ENCODE peak calls at places on chromosomes 3 and 15, in five cellular contexts. One of them, this sample, is unnamed.

GRCh38 chr15:65494066-65494465 is 23.4 kb downstream of the DPP8 start:
- DNase-seq in fibroblast of lung: no peak
- DNase-seq in MM.1S: no peak
- DNase-seq in mesendoderm: no peak
- DNase-seq in neural progenitor cell: no peak
- DNase-seq in this sample: no peak

GRCh38 chr3:34016925-34017592 is 218.6 kb downstream of the PDCD6IP start:
- DNase-seq in mesendoderm: no peak
- DNase-seq in MM.1S: peak; percentile 59
- DNase-seq in neural progenitor cell: no peak
- DNase-seq in fibroblast of lung: no peak
- DNase-seq in this sample: no peak

GRCh38 chr3:190883973-190884832 is 21.7 kb upstream of the GMNC start:
- DNase-seq in MM.1S: peak; percentile 83
- DNase-seq in fibroblast of lung: peak; percentile 74
- DNase-seq in neural progenitor cell: peak; percentile 72
- DNase-seq in mesendoderm: peak; percentile 65
- DNase-seq in this sample: no peak

GRCh38 chr3:57007513-57008415 is 52.7 kb upstream of the SPATA12 start:
- DNase-seq in mesendoderm: peak; percentile 71
- DNase-seq in fibroblast of lung: peak; percentile 91
- DNase-seq in MM.1S: no peak
- DNase-seq in neural progenitor cell: no peak
- DNase-seq in this sample: peak; percentile 28

GRCh38 chr15:45473068-45473467 is 49.5 kb downstream of the SLC30A4 start:
- DNase-seq in MM.1S: no peak
- DNase-seq in neural progenitor cell: no peak
- DNase-seq in fibroblast of lung: no peak
- DNase-seq in mesendoderm: peak; percentile 22
- DNase-seq in this sample: no peak

GRCh38 chr3:13367728-13368127 is 52.4 kb downstream of the NUP210 start:
- DNase-seq in mesendoderm: no peak
- DNase-seq in neural progenitor cell: no peak
- DNase-seq in MM.1S: no peak
- DNase-seq in fibroblast of lung: no peak
- DNase-seq in this sample: no peak

GRCh38 chr15:64651573-64652260 is 123.7 kb downstream of the RBPMS2 start:
- DNase-seq in mesendoderm: peak; percentile 67
- DNase-seq in fibroblast of lung: no peak
- DNase-seq in neural progenitor cell: no peak
- DNase-seq in MM.1S: peak; percentile 86
- DNase-seq in this sample: no peak

GRCh38 chr3:98763076-98763475 is at the start of gene ST3GAL6:
- DNase-seq in fibroblast of lung: peak; percentile 33
- DNase-seq in neural progenitor cell: no peak
- DNase-seq in mesendoderm: no peak
- DNase-seq in MM.1S: no peak
- DNase-seq in this sample: no peak

GRCh38 chr3:112128843-112129727 is 4.0 kb downstream of the GCSAM start:
- DNase-seq in MM.1S: peak; percentile 82
- DNase-seq in fibroblast of lung: peak; percentile 12
- DNase-seq in mesendoderm: peak; percentile 94
- DNase-seq in neural progenitor cell: peak; percentile 6
- DNase-seq in this sample: no peak

GRCh38 chr15:58748040-58748786 is 1.3 kb downstream of the ADAM10 start:
- DNase-seq in mesendoderm: no peak
- DNase-seq in neural progenitor cell: no peak
- DNase-seq in fibroblast of lung: no peak
- DNase-seq in MM.1S: peak; percentile 72
- DNase-seq in this sample: no peak

GRCh38 chr3:16199769-16200168 is 25.3 kb downstream of the GALNT15 start:
- DNase-seq in MM.1S: no peak
- DNase-seq in neural progenitor cell: no peak
- DNase-seq in mesendoderm: no peak
- DNase-seq in fibroblast of lung: no peak
- DNase-seq in this sample: no peak

GRCh38 chr3:179181993-179182551 is 33.9 kb downstream of the PIK3CA start:
- DNase-seq in neural progenitor cell: no peak
- DNase-seq in fibroblast of lung: no peak
- DNase-seq in MM.1S: no peak
- DNase-seq in mesendoderm: peak; percentile 51
- DNase-seq in this sample: no peak
- H3K4me2 ChIP-seq in neural progenitor cell: no peak overlapping the region
- H3K4me2 ChIP-seq in fibroblast of lung: peak overlapping the region; percentile 16
- H3K4me2 ChIP-seq in MM.1S: no peak overlapping the region
- H3K4me2 ChIP-seq in mesendoderm: no peak overlapping the region
- H3K4me2 ChIP-seq in this sample: no peak overlapping the region

DNA sequence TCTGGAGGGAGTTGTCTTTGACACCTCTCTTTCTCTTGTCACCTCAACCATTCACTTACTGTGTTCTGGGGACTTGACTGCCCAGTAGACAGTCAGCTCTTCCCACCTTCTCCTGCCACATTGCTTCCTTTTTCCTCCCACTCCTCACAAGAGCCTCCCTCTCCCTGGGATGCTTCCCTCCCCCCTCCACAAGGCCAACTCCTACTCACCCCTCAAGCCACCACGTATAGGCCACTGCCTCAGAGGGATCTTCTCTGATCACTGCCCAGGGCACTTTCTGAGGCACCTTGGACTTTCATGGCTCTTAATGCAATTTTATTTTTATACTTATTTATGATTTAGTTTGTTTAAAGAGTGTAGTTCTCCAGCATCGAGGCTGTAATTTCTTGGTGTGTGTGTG is 23.2 kb downstream of the THSD4 start:
- DNase-seq in fibroblast of lung: no peak
- DNase-seq in neural progenitor cell: no peak
- DNase-seq in MM.1S: no peak
- DNase-seq in mesendoderm: peak; percentile 20
- DNase-seq in this sample: no peak
- H3K36me3 ChIP-seq in fibroblast of lung: no peaks in the 10 kb centered on the region
- H3K36me3 ChIP-seq in neural progenitor cell: no peaks in the 10 kb centered on the region
- H3K36me3 ChIP-seq in MM.1S: no peaks in the 10 kb centered on the region
- H3K36me3 ChIP-seq in mesendoderm: no peaks in the 10 kb centered on the region
- H3K36me3 ChIP-seq in this sample: peaks cover 9% of the 10 kb centered on the region

DNA sequence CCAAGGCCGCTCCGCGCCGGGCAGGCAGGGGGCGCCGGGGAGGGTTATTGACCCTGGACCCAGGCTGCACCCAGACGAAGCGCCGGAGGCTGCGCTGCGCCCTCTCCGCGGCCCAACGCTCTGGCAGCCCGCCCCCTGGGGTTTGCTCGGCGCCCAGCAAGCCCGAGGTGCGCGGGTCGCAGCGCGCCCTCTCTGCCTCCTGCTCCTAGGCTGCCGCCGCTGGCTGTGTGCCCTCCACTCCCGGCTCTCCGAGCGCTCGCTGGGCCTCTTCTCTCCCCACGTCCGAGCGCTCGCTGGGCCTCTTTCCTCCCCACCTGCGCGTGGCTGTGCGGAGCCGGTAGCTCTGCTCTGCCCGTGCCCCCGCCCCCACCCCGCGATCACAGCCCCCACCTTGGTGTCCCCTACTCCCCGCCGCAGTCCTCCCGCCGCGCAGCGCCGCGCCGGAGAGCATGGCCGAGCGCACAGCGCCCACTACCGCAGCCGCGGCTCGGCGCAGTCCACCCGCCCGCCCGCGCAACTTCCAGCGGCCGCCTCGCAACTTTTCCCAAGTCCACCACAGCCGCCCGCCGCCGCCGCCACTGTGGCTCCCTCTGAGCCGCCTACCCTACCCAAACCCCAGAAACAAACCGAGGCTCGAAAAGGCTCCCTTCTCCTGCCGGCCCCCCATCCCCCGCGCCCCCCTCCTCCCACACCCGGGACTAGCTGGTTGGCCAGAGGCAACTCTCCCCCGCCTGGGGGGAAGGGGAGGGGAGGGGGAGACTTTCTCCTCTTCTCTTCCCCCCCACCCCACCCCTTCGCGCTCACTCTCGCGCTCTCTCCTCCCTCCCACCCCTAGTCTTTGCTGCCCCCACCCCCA is 1.1 kb downstream of the MECOM start:
- DNase-seq in fibroblast of lung: peak; percentile 82
- DNase-seq in neural progenitor cell: peak; percentile 93
- DNase-seq in MM.1S: peak; percentile 92
- DNase-seq in mesendoderm: peak; percentile 88
- DNase-seq in this sample: no peak
- H3K9ac ChIP-seq in fibroblast of lung: peak overlapping the region; percentile 48
- H3K9ac ChIP-seq in neural progenitor cell: no peak overlapping the region
- H3K9ac ChIP-seq in MM.1S: peak overlapping the region; percentile 45
- H3K9ac ChIP-seq in mesendoderm: peak overlapping the region; percentile 79
- H3K9ac ChIP-seq in this sample: no peak overlapping the region

DNA sequence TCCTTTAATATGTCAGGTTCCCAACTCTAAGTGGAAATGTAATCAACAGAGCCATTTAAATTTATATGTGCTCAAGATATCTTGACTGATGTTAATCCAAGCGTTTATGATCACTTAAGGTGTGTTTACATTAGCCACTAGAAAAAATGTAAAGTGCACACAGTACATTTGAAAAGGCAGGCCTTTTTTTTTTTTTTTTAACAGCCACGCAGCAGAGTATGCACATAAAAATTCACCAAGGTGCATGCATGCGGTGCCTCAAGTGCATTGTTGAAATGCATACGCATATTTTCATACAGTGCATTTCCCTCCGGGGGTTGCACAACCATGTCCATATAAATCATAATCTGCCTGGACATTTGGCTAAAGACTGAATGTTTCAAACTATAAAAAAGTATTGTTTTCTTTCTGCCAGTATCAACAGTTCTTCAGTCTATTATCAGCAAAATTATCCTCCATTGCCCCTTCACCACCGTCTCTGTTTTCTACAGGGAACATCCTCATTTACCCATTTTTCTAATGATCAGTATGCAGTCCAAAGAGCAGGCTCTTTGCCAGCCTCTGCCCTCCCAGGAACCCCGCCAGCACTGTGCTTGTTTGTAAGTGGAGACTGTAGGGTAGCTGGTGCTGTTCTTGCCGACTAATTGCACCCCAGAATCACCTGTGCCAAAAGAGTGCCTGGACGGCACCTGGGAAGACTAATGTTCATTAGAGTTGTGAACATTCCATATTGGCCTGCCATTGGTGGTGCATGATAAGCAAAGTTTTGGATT is 611.2 kb upstream of the CFAP20DC start:
- DNase-seq in neural progenitor cell: no peak
- DNase-seq in fibroblast of lung: peak; percentile 30
- DNase-seq in mesendoderm: no peak
- DNase-seq in MM.1S: no peak
- DNase-seq in this sample: no peak
- H3K4me2 ChIP-seq in neural progenitor cell: no peak overlapping the region
- H3K4me2 ChIP-seq in fibroblast of lung: no peak overlapping the region
- H3K4me2 ChIP-seq in mesendoderm: no peak overlapping the region
- H3K4me2 ChIP-seq in MM.1S: no peak overlapping the region
- H3K4me2 ChIP-seq in this sample: no peak overlapping the region

DNA sequence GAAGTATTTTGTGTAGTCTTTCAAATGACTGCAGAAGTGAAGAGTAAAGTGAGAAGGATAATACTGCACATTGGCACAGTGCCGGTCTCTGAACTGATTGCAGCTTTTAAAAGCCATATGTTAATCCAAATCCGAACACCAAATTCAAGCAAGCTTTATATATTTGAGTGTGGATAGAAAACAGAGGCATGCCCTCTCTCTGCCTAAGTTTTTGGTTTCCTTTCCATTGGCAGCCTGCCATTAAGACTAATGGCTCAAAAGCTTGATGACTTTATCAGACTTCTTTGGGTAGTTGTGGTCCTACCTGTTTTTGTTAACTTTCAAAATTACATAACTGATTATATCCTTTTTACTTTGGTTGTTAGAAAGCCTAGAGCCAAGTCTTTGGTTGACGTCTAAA is 101.4 kb downstream of the SENP2 start:
- DNase-seq in fibroblast of lung: peak; percentile 25
- DNase-seq in neural progenitor cell: no peak
- DNase-seq in mesendoderm: no peak
- DNase-seq in MM.1S: no peak
- DNase-seq in this sample: no peak
- H3K36me3 ChIP-seq in fibroblast of lung: peaks cover 5% of the 10 kb centered on the region
- H3K36me3 ChIP-seq in neural progenitor cell: peaks cover 4% of the 10 kb centered on the region
- H3K36me3 ChIP-seq in mesendoderm: no peaks in the 10 kb centered on the region
- H3K36me3 ChIP-seq in MM.1S: no peaks in the 10 kb centered on the region
- H3K36me3 ChIP-seq in this sample: peaks cover 28% of the 10 kb centered on the region

DNA sequence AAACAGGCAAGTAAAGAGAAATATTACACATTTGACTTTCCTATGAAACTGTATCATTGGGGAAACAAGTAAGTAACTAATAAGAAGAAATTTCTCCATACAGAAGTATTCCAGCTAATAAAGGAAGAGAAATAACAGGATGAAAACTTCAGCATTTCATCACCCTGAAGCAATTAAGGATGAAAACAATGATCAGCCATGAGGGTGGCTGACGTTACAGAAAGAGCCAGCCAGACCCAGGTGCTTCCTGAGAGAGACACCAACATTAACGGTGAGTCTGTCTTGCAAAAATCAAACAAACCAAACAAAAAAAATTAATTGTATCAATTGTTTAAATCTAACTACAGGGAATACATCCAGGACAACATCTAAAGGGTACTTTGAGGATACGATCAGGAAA is 190.0 kb downstream of the ARRDC4 start:
- DNase-seq in neural progenitor cell: no peak
- DNase-seq in mesendoderm: no peak
- DNase-seq in MM.1S: peak; percentile 18
- DNase-seq in fibroblast of lung: no peak
- DNase-seq in this sample: no peak
- H3K9ac ChIP-seq in neural progenitor cell: no peak overlapping the region
- H3K9ac ChIP-seq in mesendoderm: no peak overlapping the region
- H3K9ac ChIP-seq in MM.1S: no peak overlapping the region
- H3K9ac ChIP-seq in fibroblast of lung: no peak overlapping the region
- H3K9ac ChIP-seq in this sample: no peak overlapping the region

DNA sequence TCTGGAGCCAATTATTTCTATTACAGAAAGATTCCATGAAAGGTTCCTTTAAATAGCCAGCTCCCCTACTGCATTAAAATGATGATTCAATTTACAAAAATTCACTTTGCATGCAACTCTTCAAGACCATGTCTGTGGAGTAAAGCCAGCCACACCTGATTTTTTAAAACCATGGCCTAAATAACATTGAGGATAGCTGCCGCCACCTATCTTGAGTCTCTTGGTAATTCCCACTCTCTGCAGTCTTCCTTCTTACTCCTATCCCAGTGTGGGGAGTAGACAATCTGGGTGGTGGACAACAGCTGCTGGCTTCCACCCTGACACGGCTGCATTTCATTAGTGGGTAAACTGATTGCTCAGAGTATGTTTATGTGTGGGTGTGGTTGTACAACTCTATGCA is 10.7 kb downstream of the LRTM1 start:
- DNase-seq in MM.1S: no peak
- DNase-seq in fibroblast of lung: no peak
- DNase-seq in neural progenitor cell: no peak
- DNase-seq in mesendoderm: no peak
- DNase-seq in this sample: no peak
- H3K4me2 ChIP-seq in MM.1S: no peak overlapping the region
- H3K4me2 ChIP-seq in fibroblast of lung: no peak overlapping the region
- H3K4me2 ChIP-seq in neural progenitor cell: no peak overlapping the region
- H3K4me2 ChIP-seq in mesendoderm: no peak overlapping the region
- H3K4me2 ChIP-seq in this sample: no peak overlapping the region

GRCh38 chr15:73573572-73573971 is 59.6 kb downstream of the NPTN start:
- DNase-seq in neural progenitor cell: no peak
- DNase-seq in MM.1S: no peak
- DNase-seq in fibroblast of lung: peak; percentile 94
- DNase-seq in mesendoderm: no peak
- DNase-seq in this sample: no peak
- H3K36me3 ChIP-seq in neural progenitor cell: no peaks in the 10 kb centered on the region
- H3K36me3 ChIP-seq in MM.1S: no peaks in the 10 kb centered on the region
- H3K36me3 ChIP-seq in fibroblast of lung: peaks cover 12% of the 10 kb centered on the region
- H3K36me3 ChIP-seq in mesendoderm: peaks cover 4% of the 10 kb centered on the region
- H3K36me3 ChIP-seq in this sample: peaks cover 45% of the 10 kb centered on the region

This sample was measured in keratinocyte.